ENCODE peak calls at places on chromosomes 13 and 19, in nine cellular contexts. V is kidney tubule cell; D is amygdala; A is NCI-H1092; T is mesothelial cell of epicardium; Q is heart right ventricle; L is fibroblast of pulmonary artery; M is CD4-positive, alpha-beta T cell; F is T-cell. W is an unnamed sample.

GRCh38 chr19:49447485-49448431 is 3.9 kb downstream of the PIH1D1 start:
- DNase-seq in A (no peak), L (peak), M (no peak), D (no peak), Q (peak), F (no peak), T (no peak), V (no peak), W (no peak)

GRCh38 chr19:28446511-28446910 is 766.4 kb downstream of the UQCRFS1 start:
- DNase-seq in F (no peak), D (no peak), M (no peak), A (no peak), L (no peak), Q (no peak), T (no peak), V (no peak), W (no peak)

GRCh38 chr19:14786421-14786851 is 8.1 kb upstream of the ADGRE2 start:
- DNase-seq in M (no peak), T (no peak), Q (peak), D (no peak), A (no peak), V (peak), L (peak), F (peak), W (no peak)

GRCh38 chr13:95536629-95537241 is 15.8 kb upstream of the CLDN10 start:
- DNase-seq in T (no peak), L (peak), A (peak), M (no peak), V (peak), F (no peak), Q (no peak), D (no peak), W (peak)

GRCh38 chr19:14073925-14074838 is 1.6 kb downstream of the MISP3 start:
- DNase-seq in Q (no peak), M (no peak), V (no peak), L (no peak), T (no peak), A (no peak), D (peak), F (no peak), W (no peak)

GRCh38 chr19:14412436-14413071 is 6.6 kb downstream of the DDX39A start:
- DNase-seq in F (no peak), D (no peak), V (no peak), L (no peak), A (no peak), T (no peak), M (no peak), Q (no peak), W (no peak)

GRCh38 chr19:17795495-17795856 is 538 bp downstream of the B3GNT3 start:
- DNase-seq in L (no peak), F (no peak), M (no peak), A (no peak), V (no peak), T (no peak), D (no peak), Q (no peak), W (no peak)

GRCh38 chr13:80379245-80379644 is 38.3 kb upstream of the SPRY2 start:
- DNase-seq in D (no peak), V (peak), M (no peak), T (no peak), L (peak), A (no peak), F (no peak), Q (no peak), W (no peak)

GRCh38 chr19:32675720-32676185 is at the start of gene RGS9BP:
- DNase-seq in L (peak), Q (peak), V (peak), M (peak), D (peak), F (peak), A (peak), T (peak), W (peak)

GRCh38 chr13:40123962-40124647 is 468.6 kb downstream of the COG6 start:
- DNase-seq in V (no peak), T (no peak), Q (no peak), A (no peak), F (no peak), D (no peak), L (no peak), M (no peak), W (no peak)

GRCh38 chr19:38606131-38606530 is 11.6 kb downstream of the MAP4K1 start:
- DNase-seq in A (no peak), L (no peak), M (no peak), F (no peak), Q (no peak), D (no peak), T (no peak), V (no peak), W (no peak)

GRCh38 chr19:48606463-48607358 is at the start of gene SPACA4:
- DNase-seq in Q (no peak), V (no peak), M (no peak), D (no peak), T (no peak), L (no peak), A (no peak), F (no peak), W (no peak)

GRCh38 chr19:6516659-6517291 is 14.1 kb upstream of the TNFSF9 start:
- DNase-seq in T (peak), F (peak), L (peak), D (peak), Q (peak), M (peak), A (peak), V (peak), W (peak)

GRCh38 chr19:47133021-47133471 is 2.4 kb downstream of the SAE1 start:
- DNase-seq in M (no peak), Q (no peak), F (no peak), T (no peak), D (no peak), L (no peak), A (no peak), V (no peak), W (no peak)

GRCh38 chr13:39942177-39942900 is 286.9 kb downstream of the COG6 start:
- DNase-seq in T (no peak), D (no peak), L (no peak), A (no peak), M (no peak), Q (no peak), V (no peak), F (no peak), W (no peak)

GRCh38 chr19:5153601-5154128 is 184.8 kb downstream of the KDM4B start:
- DNase-seq in F (no peak), V (no peak), D (no peak), T (no peak), Q (no peak), A (no peak), M (no peak), L (no peak), W (no peak)

GRCh38 chr13:22285867-22286632 is 615.2 kb downstream of the FGF9 start:
- DNase-seq in F (no peak), V (no peak), L (no peak), A (no peak), T (no peak), D (no peak), M (no peak), Q (no peak), W (no peak)

GRCh38 chr19:38685666-38686529 is 38.4 kb downstream of the ACTN4 start:
- DNase-seq in D (no peak), M (no peak), T (no peak), Q (no peak), L (peak), A (no peak), F (no peak), V (peak), W (no peak)

W was measured in amniotic stem cell.